ENCODE peak calls at places on chromosomes 11 and 22, in seven cellular contexts. E is lower lobe of right lung, Q is hepatocyte, S is fibroblast of pulmonary artery, L is cardiac muscle cell, B is epithelial cell of esophagus, R is ovary. O is an unnamed sample.

GRCh38 chr22:35154937-35155387 is 89.0 kb downstream of the ISX start:
- DNase-seq in Q (peak), R (peak), S (peak), L (peak), E (peak), B (peak), O (peak)

GRCh38 chr11:68763926-68764657 is 12.8 kb upstream of the TESMIN start:
- DNase-seq in E (no peak), L (no peak), Q (no peak), B (no peak), S (no peak), R (no peak), O (no peak)

GRCh38 chr11:17473071-17473744 is 3.4 kb downstream of the ABCC8 start:
- DNase-seq in S (no peak), E (no peak), R (no peak), Q (peak), L (peak), B (peak), O (peak)

GRCh38 chr11:45580399-45580798 is 85.0 kb downstream of the CHST1 start:
- DNase-seq in B (peak), S (peak), R (no peak), Q (peak), E (no peak), L (peak), O (peak)

GRCh38 chr11:120569903-120570302 is 58.4 kb downstream of the GRIK4 start:
- DNase-seq in E (no peak), Q (no peak), S (no peak), B (no peak), L (no peak), R (no peak), O (no peak)

GRCh38 chr11:102914238-102915043 is 39.7 kb upstream of the MMP12 start:
- DNase-seq in Q (peak), S (peak), E (no peak), R (no peak), L (peak), B (peak), O (peak)

GRCh38 chr11:35257287-35257686 is 118.3 kb downstream of the CD44 start:
- DNase-seq in B (no peak), E (no peak), L (no peak), R (no peak), Q (no peak), S (no peak), O (no peak)

GRCh38 chr11:95413021-95413420 is 182.0 kb upstream of the SESN3 start:
- DNase-seq in L (no peak), Q (no peak), E (no peak), R (no peak), B (no peak), S (no peak), O (no peak)

GRCh38 chr11:123173040-123173855 is 21.8 kb downstream of the CLMP start:
- DNase-seq in B (peak), E (no peak), R (no peak), L (no peak), S (peak), Q (peak), O (peak)

GRCh38 chr22:27431896-27432295 is 369.7 kb downstream of the MN1 start:
- DNase-seq in E (no peak), Q (no peak), B (peak), R (no peak), L (no peak), S (no peak), O (no peak)

GRCh38 chr11:23359297-23359696 is 499.0 kb upstream of the CCDC179 start:
- DNase-seq in E (no peak), L (no peak), B (peak), R (no peak), Q (peak), S (peak), O (peak)

GRCh38 chr22:40441761-40442364 is 71.5 kb downstream of the SGSM3 start:
- DNase-seq in B (no peak), L (no peak), Q (no peak), S (no peak), E (no peak), R (no peak), O (no peak)

GRCh38 chr22:38788417-38788816 is 5.5 kb downstream of the DNAL4 start:
- DNase-seq in R (no peak), L (peak), Q (peak), B (peak), E (no peak), S (peak), O (peak)

GRCh38 chr11:94925422-94926270 is 47.7 kb downstream of the CWC15 start:
- DNase-seq in E (no peak), S (no peak), L (no peak), B (no peak), Q (no peak), R (no peak), O (no peak)

GRCh38 chr11:121482231-121483129 is 29.7 kb upstream of the SORL1-AS1 start:
- DNase-seq in S (peak), B (peak), R (no peak), Q (no peak), L (no peak), E (no peak), O (no peak)

DNA sequence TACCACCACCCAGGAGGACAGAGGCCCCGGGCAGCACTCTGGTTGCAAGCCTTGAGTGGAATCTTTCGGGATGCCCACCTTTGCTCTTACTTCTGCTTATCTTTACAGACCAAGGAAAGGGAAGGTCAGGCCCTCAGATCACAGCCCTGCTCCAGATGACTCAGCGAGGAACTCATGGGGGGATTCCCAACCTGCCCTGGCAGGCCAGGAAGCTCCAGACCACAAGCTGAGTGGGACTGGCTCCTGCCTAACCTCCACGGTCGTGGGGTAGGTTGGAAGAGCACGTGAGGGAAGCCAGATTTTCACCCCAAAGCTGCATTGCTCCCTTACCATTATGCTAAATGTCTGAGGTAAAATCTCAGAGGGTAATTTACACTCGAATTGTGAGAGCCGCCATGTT is 11.8 kb downstream of the TBC1D10A start:
- DNase-seq in E (no peak), B (peak), Q (no peak), S (no peak), L (no peak), R (no peak), O (no peak)
- H3K4me3 ChIP-seq in E (no peak), B (no peak), Q (no peak), S (no peak), L (no peak), R (no peak), O (no peak)

GRCh38 chr11:58647141-58647699 is 24.8 kb downstream of the CNTF start:
- DNase-seq in B (no peak), S (no peak), R (no peak), Q (no peak), E (no peak), L (no peak), O (no peak)
- TF ChIP-seq CTCF in B (no peak), S (no peak), R (no peak), Q (no peak), E (no peak), L (no peak), O (no peak)

GRCh38 chr11:113448311-113448666 is 26.9 kb downstream of the DRD2 start:
- DNase-seq in S (no peak), R (no peak), L (no peak), B (peak), E (no peak), Q (no peak), O (no peak)

GRCh38 chr11:113447621-113448310 is 27.4 kb downstream of the DRD2 start:
- DNase-seq in E (no peak), Q (no peak), R (no peak), S (peak), L (no peak), B (peak), O (no peak)

GRCh38 chr11:113446112-113446511 is 29.1 kb downstream of the DRD2 start:
- DNase-seq in L (no peak), S (peak), R (no peak), E (no peak), Q (peak), B (peak), O (no peak)

GRCh38 chr11:113444469-113445122 is 30.6 kb downstream of the DRD2 start:
- DNase-seq in Q (no peak), S (no peak), L (no peak), E (no peak), B (no peak), R (no peak), O (no peak)

DNA sequence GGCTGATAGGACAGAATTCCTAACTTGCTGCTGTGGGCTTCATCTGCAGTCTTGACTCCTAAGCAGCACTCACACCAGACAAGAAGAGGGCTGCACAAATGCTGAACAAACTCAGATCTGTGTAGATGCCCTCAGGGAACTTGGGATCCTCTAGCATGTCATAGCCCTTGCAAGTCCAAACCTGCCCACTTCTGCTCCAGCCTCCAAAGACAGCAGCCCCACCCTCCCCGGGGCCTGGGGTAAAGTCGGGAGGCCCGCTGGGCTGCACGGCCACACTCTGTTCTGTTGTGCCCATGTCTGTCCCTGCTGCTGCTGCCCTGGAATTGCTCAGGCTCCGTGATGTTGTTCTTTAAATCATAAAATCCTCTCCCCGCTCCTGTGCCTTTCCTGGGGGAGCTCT is 28.3 kb downstream of the DRD2 start:
- DNase-seq in L (no peak), Q (peak), S (no peak), B (peak), R (no peak), E (no peak), O (no peak)
- H3K4me3 ChIP-seq in L (no peak), Q (no peak), S (no peak), B (no peak), R (no peak), E (no peak), O (no peak)

GRCh38 chr11:39724404-39724803 is 1735.0 kb downstream of the LRRC4C start:
- DNase-seq in L (no peak), Q (no peak), R (no peak), S (no peak), E (no peak), B (no peak), O (no peak)
- TF ChIP-seq CTCF in L (no peak), Q (no peak), R (no peak), S (no peak), E (no peak), B (no peak), O (no peak)

DNA sequence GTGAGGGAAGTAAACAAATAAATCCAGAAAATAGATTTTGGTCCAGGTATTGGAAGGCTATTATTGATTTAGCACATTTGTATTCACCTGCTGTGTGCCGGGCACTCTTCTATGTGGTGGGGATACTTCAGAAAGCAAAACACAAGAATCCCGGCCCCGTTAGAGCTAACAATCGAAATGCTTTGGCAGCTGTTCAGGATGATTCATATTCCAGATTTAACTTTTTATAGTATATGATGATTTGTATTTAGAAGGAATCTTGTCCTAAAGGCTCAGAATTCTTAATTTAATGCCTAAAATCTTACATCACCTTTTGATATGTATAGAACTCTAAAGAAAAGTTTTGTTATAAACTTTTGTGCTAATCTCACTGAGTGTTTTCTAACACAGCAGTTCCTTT is 28.0 kb downstream of the ZC3H12C start:
- DNase-seq in B (peak), R (no peak), L (no peak), S (peak), Q (no peak), E (no peak), O (peak)
- H3K4me3 ChIP-seq in B (no peak), R (no peak), L (no peak), S (no peak), Q (no peak), E (no peak), O (no peak)

GRCh38 chr22:36904260-36904659 is 9.2 kb upstream of the CSF2RB start:
- DNase-seq in L (no peak), B (no peak), E (no peak), S (no peak), R (no peak), Q (no peak), O (no peak)
- TF ChIP-seq CTCF in L (peak), B (peak), E (no peak), S (no peak), R (no peak), Q (no peak), O (no peak)